ENCODE peak calls at places on chromosomes 1 and 21, in eight cellular contexts. P is anterior cingulate cortex; H is A172; I is MCF 10A; F is astrocyte of the cerebellum; W is midbrain; J is NCI-H1092; U is activated naive CD8-positive, alpha-beta T cell treated with anti-CD3 and anti-CD28 coated beads, Interleukin-2, amount 10 ng/mL, durations not matched to agents 7 days and 5 days. N is an unnamed sample.
A peak's percentile ranks its signal among the peaks of the same experiment; 100 is the strongest.

GRCh38 chr1:236099622-236100021 is 34.7 kb upstream of the NID1 start:
- DNase-seq in P (no peak), H (no peak), I (no peak), F (no peak), W (no peak), J (no peak), U (no peak), N (peak; percentile 14)

GRCh38 chr1:229874150-229874549 is 192.9 kb upstream of the GALNT2 start:
- DNase-seq in P (no peak), H (peak; percentile 39), I (peak; percentile 22), F (no peak), W (no peak), J (no peak), U (no peak), N (peak; percentile 40)

GRCh38 chr1:169858467-169858866 is 35.2 kb downstream of the SCYL3 start:
- DNase-seq in P (no peak), H (peak; percentile 39), I (no peak), F (peak; percentile 8), W (no peak), J (no peak), U (no peak), N (peak; percentile 62)

GRCh38 chr1:27992271-27992670 is 32.5 kb downstream of the XKR8 start:
- DNase-seq in P (no peak), H (no peak), I (no peak), F (no peak), W (no peak), J (no peak), U (peak; percentile 40), N (peak; percentile 59)

GRCh38 chr1:5253036-5253435 is 598.6 kb downstream of the AJAP1 start:
- DNase-seq in P (no peak), H (no peak), I (no peak), F (no peak), W (no peak), J (no peak), U (no peak), N (no peak)

GRCh38 chr21:37071561-37072238 is 1.2 kb downstream of the PIGP start:
- DNase-seq in P (peak; percentile 35), H (peak; percentile 61), I (peak; percentile 77), F (no peak), W (peak; percentile 38), J (no peak), U (no peak), N (peak; percentile 81)

GRCh38 chr1:17878837-17879236 is 123.7 kb downstream of the ACTL8 start:
- DNase-seq in P (no peak), H (peak; percentile 66), I (no peak), F (peak; percentile 41), W (no peak), J (no peak), U (no peak), N (peak; percentile 62)

GRCh38 chr1:2198571-2198970 is 4.0 kb upstream of the FAAP20 start:
- DNase-seq in P (no peak), H (no peak), I (peak; percentile 49), F (no peak), W (no peak), J (no peak), U (no peak), N (no peak)

GRCh38 chr1:207711285-207711684 is 40.6 kb upstream of the CD46 start:
- DNase-seq in P (no peak), H (peak; percentile 51), I (peak; percentile 74), F (no peak), W (no peak), J (no peak), U (no peak), N (peak; percentile 40)

GRCh38 chr1:195562074-195562473 is 1046.2 kb downstream of the KCNT2 start:
- DNase-seq in P (no peak), H (no peak), I (no peak), F (no peak), W (no peak), J (no peak), U (no peak), N (no peak)

GRCh38 chr21:33278736-33279135 is 12.6 kb downstream of the IL10RB start:
- DNase-seq in P (no peak), H (no peak), I (no peak), F (no peak), W (no peak), J (no peak), U (no peak), N (no peak)

GRCh38 chr1:25971044-25971881 is 26.6 kb downstream of the PAFAH2 start:
- DNase-seq in P (no peak), H (no peak), I (no peak), F (no peak), W (no peak), J (no peak), U (no peak), N (no peak)